ENCODE peak calls at places on chromosome 7, in eight cellular contexts. O is IMR-90, K is GM23338, H is GM23248, Z is H9, N is SK-N-SH, C is fibroblast of lung, W is OCI-LY7. P is an unnamed sample.

GRCh38 chr7:72538856-72539255 is 126.7 kb upstream of the CALN1 start:
- DNase-seq in O (no peak), K (no peak), H (no peak), Z (no peak), N (peak; percentile 28), C (no peak), W (no peak), P (no peak)

GRCh38 chr7:143394068-143394467 is 12.9 kb downstream of the ZYX start:
- DNase-seq in O (no peak), K (no peak), H (no peak), Z (no peak), N (no peak), C (no peak), W (no peak), P (no peak)

GRCh38 chr7:47383696-47384445 is 198.0 kb downstream of the TNS3 start:
- DNase-seq in O (no peak), K (no peak), H (no peak), Z (no peak), N (no peak), C (no peak), W (no peak), P (no peak)

GRCh38 chr7:15801565-15801964 is 115.1 kb upstream of the MEOX2 start:
- DNase-seq in O (peak; percentile 49), K (peak; percentile 6), H (peak; percentile 69), Z (no peak), N (no peak), C (peak; percentile 31), W (no peak), P (no peak)

GRCh38 chr7:137609500-137609899 is 237.3 kb downstream of the DGKI start:
- DNase-seq in O (no peak), K (no peak), H (no peak), Z (no peak), N (no peak), C (no peak), W (no peak), P (no peak)

GRCh38 chr7:108415821-108416536 is 40.3 kb downstream of the NRCAM start:
- DNase-seq in O (no peak), K (no peak), H (peak; percentile 84), Z (no peak), N (peak; percentile 58), C (peak; percentile 47), W (peak; percentile 58), P (peak; percentile 81)

GRCh38 chr7:24881622-24882021 is 98.4 kb downstream of the OSBPL3 start:
- DNase-seq in O (no peak), K (peak; percentile 57), H (no peak), Z (peak; percentile 41), N (no peak), C (no peak), W (no peak), P (no peak)

GRCh38 chr7:42574693-42575084 is 337.2 kb downstream of the C7orf25 start:
- DNase-seq in O (no peak), K (peak; percentile 18), H (peak; percentile 45), Z (no peak), N (no peak), C (peak; percentile 25), W (no peak), P (no peak)

GRCh38 chr7:22597845-22598244 is 97.9 kb upstream of the STEAP1B start:
- DNase-seq in O (peak; percentile 90), K (no peak), H (peak; percentile 88), Z (no peak), N (no peak), C (peak; percentile 90), W (no peak), P (peak; percentile 88)

GRCh38 chr7:37310322-37311080 is 138.2 kb downstream of the ELMO1 start:
- DNase-seq in O (no peak), K (no peak), H (no peak), Z (no peak), N (no peak), C (no peak), W (peak; percentile 22), P (no peak)

GRCh38 chr7:139691253-139691781 is 86.5 kb downstream of the HIPK2 start:
- DNase-seq in O (no peak), K (no peak), H (no peak), Z (no peak), N (peak; percentile 81), C (peak; percentile 85), W (no peak), P (no peak)

GRCh38 chr7:151608031-151608551 is 88.4 kb upstream of the RHEB start:
- DNase-seq in O (no peak), K (no peak), H (no peak), Z (no peak), N (peak; percentile 46), C (no peak), W (no peak), P (peak; percentile 73)

GRCh38 chr7:149289856-149290255 is 27.9 kb downstream of the ZNF783 start:
- DNase-seq in O (no peak), K (no peak), H (no peak), Z (peak; percentile 10), N (no peak), C (no peak), W (no peak), P (no peak)

GRCh38 chr7:31096882-31097258 is 44.8 kb downstream of the ADCYAP1R1 start:
- DNase-seq in O (no peak), K (no peak), H (no peak), Z (no peak), N (no peak), C (no peak), W (no peak), P (no peak)

GRCh38 chr7:150854066-150855000 is 2.0 kb downstream of the AOC1 start:
- DNase-seq in O (no peak), K (no peak), H (no peak), Z (peak; percentile 15), N (no peak), C (no peak), W (no peak), P (no peak)

GRCh38 chr7:130893441-130893894 is 159.5 kb upstream of the KLF14 start:
- DNase-seq in O (peak; percentile 83), K (no peak), H (peak; percentile 92), Z (no peak), N (no peak), C (peak; percentile 83), W (no peak), P (no peak)

GRCh38 chr7:28355553-28356319 is 56.6 kb upstream of the CREB5 start:
- DNase-seq in O (no peak), K (no peak), H (no peak), Z (no peak), N (no peak), C (no peak), W (no peak), P (no peak)

GRCh38 chr7:99102361-99102760 is 41.5 kb downstream of the SMURF1 start:
- DNase-seq in O (no peak), K (no peak), H (peak; percentile 73), Z (no peak), N (no peak), C (no peak), W (no peak), P (no peak)

GRCh38 chr7:101216860-101217387 is 457 bp downstream of the PLOD3 start:
- DNase-seq in O (no peak), K (peak; percentile 58), H (no peak), Z (no peak), N (no peak), C (peak; percentile 34), W (no peak), P (peak; percentile 16)

GRCh38 chr7:44059219-44060090 is 5.9 kb downstream of the PGAM2 start:
- DNase-seq in O (no peak), K (no peak), H (no peak), Z (no peak), N (no peak), C (no peak), W (no peak), P (no peak)

GRCh38 chr7:68288099-68288498 is 1291.5 kb downstream of the TYW1 start:
- DNase-seq in O (no peak), K (no peak), H (no peak), Z (no peak), N (peak; percentile 70), C (no peak), W (no peak), P (no peak)

GRCh38 chr7:21089653-21090052 is 303.0 kb upstream of the SP8 start:
- DNase-seq in O (no peak), K (no peak), H (no peak), Z (no peak), N (no peak), C (no peak), W (no peak), P (no peak)

DNA sequence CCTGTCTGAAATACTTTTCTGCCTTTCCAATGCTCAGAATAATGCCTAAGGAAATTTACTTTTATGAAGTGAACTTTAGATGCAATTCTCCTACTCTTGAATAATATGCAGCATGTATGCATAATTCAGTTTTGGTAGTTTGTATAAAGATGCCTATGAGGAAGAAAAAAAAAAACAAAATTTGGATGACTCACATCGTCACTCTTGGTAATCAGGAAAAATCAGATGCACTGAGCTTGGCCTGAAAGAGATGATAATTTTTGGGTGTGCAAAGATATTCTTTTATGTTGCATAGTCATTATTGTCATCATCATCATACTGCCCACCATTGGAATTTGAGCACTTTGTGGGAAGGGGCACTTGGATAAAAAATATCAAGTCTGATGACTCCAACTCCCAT is 382.1 kb downstream of the ANKRD7 start:
- DNase-seq in O (no peak), K (no peak), H (no peak), Z (no peak), N (no peak), C (no peak), W (no peak), P (no peak)
- H2AFZ ChIP-seq in O (no peak overlapping the region), K (no peak overlapping the region), H (no peak overlapping the region), Z (no peak overlapping the region), N (no peak overlapping the region), C (no peak overlapping the region), W (no peak overlapping the region), P (no peak overlapping the region)

GRCh38 chr7:70720191-70720873 is 411.6 kb upstream of the GALNT17 start:
- DNase-seq in O (no peak), K (peak; percentile 43), H (no peak), Z (no peak), N (no peak), C (no peak), W (no peak), P (no peak)
- H3K4me1 ChIP-seq in O (no peaks in the 10 kb centered on the region), K (peaks cover 69% of the 10 kb centered on the region), H (no peaks in the 10 kb centered on the region), Z (peaks cover 2% of the 10 kb centered on the region), N (no peaks in the 10 kb centered on the region), C (no peaks in the 10 kb centered on the region), W (peaks cover 18% of the 10 kb centered on the region), P (no peaks in the 10 kb centered on the region)

DNA sequence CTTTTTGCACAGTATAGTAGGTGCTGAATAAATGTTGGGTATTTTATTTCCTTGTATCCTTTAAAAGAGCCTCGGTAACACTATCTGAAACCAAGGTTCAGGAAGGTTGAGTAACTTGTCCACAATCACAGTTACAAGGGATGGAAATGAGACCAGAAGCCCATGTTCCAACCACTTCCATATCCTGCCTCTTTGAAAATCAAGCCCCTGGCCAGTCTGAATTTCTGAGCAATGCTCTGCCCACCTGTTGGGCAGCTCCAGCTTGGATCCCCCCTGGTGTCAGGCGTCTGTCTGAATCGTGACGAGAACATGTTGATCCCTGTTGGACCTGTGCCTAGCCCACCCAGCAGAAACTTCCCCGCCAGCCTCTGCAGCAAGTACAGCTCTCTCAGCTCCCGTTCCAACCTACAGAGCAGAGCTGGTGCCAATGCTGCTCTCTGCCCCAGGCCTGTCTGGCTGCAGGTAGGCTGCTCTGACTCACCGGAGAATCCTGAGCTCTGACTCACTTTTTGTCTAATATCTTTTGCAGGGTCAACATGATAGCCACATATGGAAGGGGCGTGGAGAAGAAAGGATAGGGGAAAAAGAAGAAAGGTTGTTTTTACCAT is 595.5 kb downstream of the INHBA start:
- DNase-seq in O (peak; percentile 67), K (no peak), H (peak; percentile 29), Z (no peak), N (no peak), C (no peak), W (no peak), P (peak; percentile 99)
- H2AFZ ChIP-seq in O (peak overlapping the region; percentile 71), K (no peak overlapping the region), H (no peak overlapping the region), Z (no peak overlapping the region), N (peak overlapping the region; percentile 75), C (no peak overlapping the region), W (no peak overlapping the region), P (no peak overlapping the region)

GRCh38 chr7:1041471-1042160 is 2.7 kb upstream of the GPR146 start:
- DNase-seq in O (peak; percentile 12), K (no peak), H (no peak), Z (no peak), N (no peak), C (no peak), W (no peak), P (no peak)
- H3K4me1 ChIP-seq in O (peaks cover 20% of the 10 kb centered on the region), K (peaks cover 11% of the 10 kb centered on the region), H (peaks cover 14% of the 10 kb centered on the region), Z (peaks cover 4% of the 10 kb centered on the region), N (peaks cover 16% of the 10 kb centered on the region), C (peaks cover 15% of the 10 kb centered on the region), W (peaks cover 15% of the 10 kb centered on the region), P (peaks cover 15% of the 10 kb centered on the region)